ENCODE peak calls at places on chromosomes 2 and 18, in ten cellular contexts. G is activated T-cell treated with anti-CD3 and anti-CD28 coated beads for 1 hour; N is LoVo; J is activated CD4-positive, CD25-positive, alpha-beta regulatory T cell treated with anti-CD3 and anti-CD28 coated beads, Interleukin-2, amount 50 U/mL, for 16 hours; Z is astrocyte of the spinal cord; U is Karpas-422; K is activated CD8-positive, alpha-beta memory T cell treated with anti-CD3 and anti-CD28 coated beads for 48 hours; A is ELF-1; Q is activated T-helper 1 cell treated with anti-CD3 and anti-CD28 coated beads, Interleukin-2, amount 50 U/mL, for 16 hours; X is lung microvascular endothelial cell. S is an unnamed sample.

GRCh38 chr18:33761363-33761762 is 183.3 kb downstream of the ASXL3 start:
- DNase-seq in G (no peak), N (no peak), J (no peak), Z (peak), U (peak), K (no peak), A (no peak), Q (no peak), X (peak), S (peak)

GRCh38 chr18:10032331-10032979 is 118.6 kb downstream of the VAPA start:
- DNase-seq in G (peak), N (no peak), J (no peak), Z (no peak), U (no peak), K (peak), A (peak), Q (no peak), X (peak), S (no peak)

GRCh38 chr2:16713011-16713423 is 47.4 kb upstream of the CYRIA start:
- DNase-seq in G (no peak), N (no peak), J (no peak), Z (no peak), U (peak), K (no peak), A (no peak), Q (no peak), X (no peak), S (no peak)

GRCh38 chr18:77061946-77062517 is 70.6 kb downstream of the MBP start:
- DNase-seq in G (no peak), N (no peak), J (no peak), Z (peak), U (peak), K (no peak), A (no peak), Q (no peak), X (no peak), S (no peak)

GRCh38 chr2:194826241-194826640 is 830.8 kb upstream of the SLC39A10 start:
- DNase-seq in G (no peak), N (no peak), J (no peak), Z (peak), U (no peak), K (no peak), A (no peak), Q (no peak), X (no peak), S (no peak)

GRCh38 chr2:177265834-177266817 is 1.6 kb upstream of the NFE2L2 start:
- DNase-seq in G (no peak), N (peak), J (no peak), Z (peak), U (peak), K (no peak), A (no peak), Q (no peak), X (no peak), S (peak)

GRCh38 chr18:67599277-67599676 is 82.8 kb upstream of the DSEL start:
- DNase-seq in G (no peak), N (no peak), J (no peak), Z (peak), U (peak), K (no peak), A (no peak), Q (no peak), X (peak), S (no peak)

GRCh38 chr2:54024576-54024975 is 53.8 kb upstream of the PSME4 start:
- DNase-seq in G (no peak), N (no peak), J (no peak), Z (no peak), U (no peak), K (no peak), A (no peak), Q (no peak), X (no peak), S (no peak)

GRCh38 chr18:79601234-79601633 is 78.4 kb upstream of the CTDP1 start:
- DNase-seq in G (no peak), N (no peak), J (no peak), Z (no peak), U (no peak), K (no peak), A (peak), Q (no peak), X (no peak), S (no peak)

GRCh38 chr2:40106061-40106460 is 327.0 kb upstream of the THUMPD2 start:
- DNase-seq in G (no peak), N (no peak), J (no peak), Z (no peak), U (no peak), K (no peak), A (no peak), Q (no peak), X (no peak), S (no peak)

GRCh38 chr2:37786153-37786809 is 114.8 kb upstream of the CDC42EP3 start:
- DNase-seq in G (no peak), N (no peak), J (no peak), Z (no peak), U (no peak), K (no peak), A (no peak), Q (no peak), X (no peak), S (no peak)

GRCh38 chr2:17628349-17629261 is 88.1 kb downstream of the VSNL1 start:
- DNase-seq in G (no peak), N (no peak), J (no peak), Z (peak), U (no peak), K (no peak), A (no peak), Q (no peak), X (no peak), S (no peak)

GRCh38 chr2:178157574-178157973 is 36.7 kb upstream of the OSBPL6 start:
- DNase-seq in G (no peak), N (no peak), J (no peak), Z (no peak), U (no peak), K (no peak), A (no peak), Q (no peak), X (no peak), S (no peak)

GRCh38 chr2:197209274-197209673 is 101.3 kb downstream of the ANKRD44 start:
- DNase-seq in G (no peak), N (no peak), J (no peak), Z (no peak), U (no peak), K (no peak), A (no peak), Q (no peak), X (no peak), S (no peak)

GRCh38 chr2:134718956-134719814 is at the start of gene TMEM163:
- DNase-seq in G (no peak), N (no peak), J (no peak), Z (no peak), U (peak), K (no peak), A (no peak), Q (no peak), X (no peak), S (no peak)

GRCh38 chr2:238097201-238097987 is 2.7 kb upstream of the ESPNL start:
- DNase-seq in G (no peak), N (no peak), J (no peak), Z (no peak), U (no peak), K (no peak), A (no peak), Q (no peak), X (no peak), S (no peak)

GRCh38 chr2:240386321-240386720 is 49.1 kb upstream of the GPC1 start:
- DNase-seq in G (no peak), N (no peak), J (no peak), Z (no peak), U (no peak), K (no peak), A (no peak), Q (no peak), X (no peak), S (no peak)

GRCh38 chr2:77156599-77156998 is 365.6 kb downstream of the LRRTM4 start:
- DNase-seq in G (no peak), N (no peak), J (no peak), Z (no peak), U (peak), K (no peak), A (no peak), Q (no peak), X (no peak), S (no peak)

GRCh38 chr2:1742680-1743395 is 1.5 kb downstream of the PXDN start:
- DNase-seq in G (no peak), N (no peak), J (no peak), Z (peak), U (no peak), K (no peak), A (peak), Q (no peak), X (peak), S (peak)

GRCh38 chr2:138421971-138422335 is 79.6 kb upstream of the SPOPL start:
- DNase-seq in G (no peak), N (peak), J (no peak), Z (peak), U (no peak), K (no peak), A (peak), Q (no peak), X (peak), S (peak)

GRCh38 chr18:57627488-57627887 is 5.9 kb upstream of the NARS1 start:
- DNase-seq in G (no peak), N (no peak), J (no peak), Z (peak), U (no peak), K (no peak), A (no peak), Q (no peak), X (peak), S (no peak)

GRCh38 chr2:111250448-111251030 is 129.8 kb downstream of the BCL2L11 start:
- DNase-seq in G (no peak), N (no peak), J (no peak), Z (no peak), U (no peak), K (no peak), A (no peak), Q (no peak), X (no peak), S (no peak)

GRCh38 chr2:191347881-191348280 is 102.7 kb downstream of the MYO1B start:
- DNase-seq in G (no peak), N (no peak), J (no peak), Z (peak), U (no peak), K (no peak), A (no peak), Q (no peak), X (no peak), S (no peak)